ENCODE peak calls at places on chromosomes 16 and 17, in five cellular contexts. I is fibroblast of mammary gland, J is heart left ventricle, H is ecto neural progenitor cell, U is NB4. M is an unnamed sample.

GRCh38 chr17:2711608-2712299 is at the start of gene CLUH:
- DNase-seq in I (peak; percentile 97), J (peak; percentile 97), H (peak; percentile 92), U (peak; percentile 95), M (peak; percentile 98)

GRCh38 chr17:31488264-31488981 is 96.9 kb downstream of the RAB11FIP4 start:
- DNase-seq in I (no peak), J (no peak), H (peak; percentile 77), U (peak; percentile 18), M (no peak)

GRCh38 chr16:4613636-4614570 is 785 bp downstream of the UBALD1 start:
- DNase-seq in I (peak; percentile 35), J (no peak), H (peak; percentile 73), U (peak; percentile 73), M (peak; percentile 69)

GRCh38 chr17:80251966-80252365 is 8.7 kb upstream of the RNF213 start:
- DNase-seq in I (no peak), J (no peak), H (no peak), U (no peak), M (no peak)

GRCh38 chr17:7932949-7933348 is 943 bp downstream of the CNTROB start:
- DNase-seq in I (peak; percentile 77), J (no peak), H (peak; percentile 77), U (peak; percentile 82), M (peak; percentile 76)

GRCh38 chr17:51643702-51644490 is 383.6 kb downstream of the UTP18 start:
- DNase-seq in I (no peak), J (no peak), H (no peak), U (no peak), M (no peak)

GRCh38 chr17:63652106-63652505 is 29.9 kb downstream of the MAP3K3 start:
- DNase-seq in I (peak; percentile 26), J (no peak), H (no peak), U (no peak), M (no peak)

GRCh38 chr17:43349142-43349541 is 49.7 kb upstream of the ARL4D start:
- DNase-seq in I (no peak), J (no peak), H (no peak), U (no peak), M (no peak)

GRCh38 chr17:21370430-21370829 is 5.7 kb upstream of the KCNJ12 start:
- DNase-seq in I (no peak), J (peak; percentile 85), H (peak; percentile 85), U (peak; percentile 70), M (no peak)

GRCh38 chr17:16381496-16381820 is 567 bp downstream of the UBB start:
- DNase-seq in I (peak; percentile 43), J (no peak), H (no peak), U (no peak), M (no peak)

GRCh38 chr16:57537596-57538234 is 1.3 kb upstream of the CCDC102A start:
- DNase-seq in I (no peak), J (no peak), H (peak; percentile 37), U (peak; percentile 47), M (no peak)

M was measured in sigmoid colon.